ENCODE peak calls at places on chromosome 14, in ten cellular contexts. One of them, this sample, is unnamed.

GRCh38 chr14:69719501-69719951 is 47.4 kb upstream of the SRSF5 start:
- DNase-seq in tibial nerve: no peak
- DNase-seq in WERI-Rb-1: no peak
- DNase-seq in HepG2: no peak
- DNase-seq in type B pancreatic cell: no peak
- DNase-seq in AG09309: peak; percentile 85
- DNase-seq in left lung: no peak
- DNase-seq in lower leg skin: no peak
- DNase-seq in AG04450: peak; percentile 76
- DNase-seq in neural crest cell: no peak
- DNase-seq in this sample: no peak

GRCh38 chr14:34489324-34489723 is 27.3 kb upstream of the SPTSSA start:
- DNase-seq in tibial nerve: no peak
- DNase-seq in WERI-Rb-1: no peak
- DNase-seq in HepG2: no peak
- DNase-seq in type B pancreatic cell: no peak
- DNase-seq in AG09309: no peak
- DNase-seq in left lung: no peak
- DNase-seq in lower leg skin: no peak
- DNase-seq in AG04450: no peak
- DNase-seq in neural crest cell: no peak
- DNase-seq in this sample: no peak

GRCh38 chr14:75442642-75443041 is 14.8 kb downstream of the JDP2 start:
- DNase-seq in tibial nerve: no peak
- DNase-seq in WERI-Rb-1: no peak
- DNase-seq in HepG2: no peak
- DNase-seq in type B pancreatic cell: no peak
- DNase-seq in AG09309: peak; percentile 62
- DNase-seq in left lung: no peak
- DNase-seq in lower leg skin: no peak
- DNase-seq in AG04450: no peak
- DNase-seq in neural crest cell: no peak
- DNase-seq in this sample: no peak

GRCh38 chr14:20802341-20803084 is at the start of gene RNASE1:
- DNase-seq in tibial nerve: no peak
- DNase-seq in WERI-Rb-1: no peak
- DNase-seq in HepG2: peak; percentile 33
- DNase-seq in type B pancreatic cell: no peak
- DNase-seq in AG09309: no peak
- DNase-seq in left lung: no peak
- DNase-seq in lower leg skin: peak; percentile 56
- DNase-seq in AG04450: no peak
- DNase-seq in neural crest cell: no peak
- DNase-seq in this sample: no peak

GRCh38 chr14:96705422-96706092 is 91.6 kb upstream of the VRK1 start:
- DNase-seq in tibial nerve: no peak
- DNase-seq in WERI-Rb-1: no peak
- DNase-seq in HepG2: no peak
- DNase-seq in type B pancreatic cell: no peak
- DNase-seq in AG09309: no peak
- DNase-seq in left lung: no peak
- DNase-seq in lower leg skin: no peak
- DNase-seq in AG04450: no peak
- DNase-seq in neural crest cell: no peak
- DNase-seq in this sample: no peak

GRCh38 chr14:68941820-68942219 is 37.3 kb downstream of the ACTN1 start:
- DNase-seq in tibial nerve: no peak
- DNase-seq in WERI-Rb-1: peak; percentile 27
- DNase-seq in HepG2: peak; percentile 88
- DNase-seq in type B pancreatic cell: no peak
- DNase-seq in AG09309: peak; percentile 91
- DNase-seq in left lung: no peak
- DNase-seq in lower leg skin: peak; percentile 76
- DNase-seq in AG04450: peak; percentile 61
- DNase-seq in neural crest cell: no peak
- DNase-seq in this sample: peak; percentile 90

GRCh38 chr14:81331229-81332026 is 68.7 kb downstream of the STON2 start:
- DNase-seq in tibial nerve: no peak
- DNase-seq in WERI-Rb-1: no peak
- DNase-seq in HepG2: no peak
- DNase-seq in type B pancreatic cell: no peak
- DNase-seq in AG09309: no peak
- DNase-seq in left lung: no peak
- DNase-seq in lower leg skin: no peak
- DNase-seq in AG04450: no peak
- DNase-seq in neural crest cell: no peak
- DNase-seq in this sample: no peak

GRCh38 chr14:105974902-105975301 is 448.5 kb downstream of the TMEM121 start:
- DNase-seq in tibial nerve: no peak
- DNase-seq in WERI-Rb-1: peak; percentile 36
- DNase-seq in HepG2: peak; percentile 39
- DNase-seq in type B pancreatic cell: no peak
- DNase-seq in AG09309: no peak
- DNase-seq in left lung: no peak
- DNase-seq in lower leg skin: no peak
- DNase-seq in AG04450: no peak
- DNase-seq in neural crest cell: no peak
- DNase-seq in this sample: no peak

GRCh38 chr14:94005324-94005723 is 8.2 kb downstream of the CCDC197 start:
- DNase-seq in tibial nerve: no peak
- DNase-seq in WERI-Rb-1: no peak
- DNase-seq in HepG2: no peak
- DNase-seq in type B pancreatic cell: no peak
- DNase-seq in AG09309: no peak
- DNase-seq in left lung: peak; percentile 5
- DNase-seq in lower leg skin: no peak
- DNase-seq in AG04450: no peak
- DNase-seq in neural crest cell: no peak
- DNase-seq in this sample: no peak

GRCh38 chr14:55884819-55885218 is 233.4 kb upstream of the PELI2 start:
- DNase-seq in tibial nerve: no peak
- DNase-seq in WERI-Rb-1: no peak
- DNase-seq in HepG2: no peak
- DNase-seq in type B pancreatic cell: no peak
- DNase-seq in AG09309: no peak
- DNase-seq in left lung: no peak
- DNase-seq in lower leg skin: no peak
- DNase-seq in AG04450: no peak
- DNase-seq in neural crest cell: no peak
- DNase-seq in this sample: no peak

GRCh38 chr14:35879654-35880249 is 53.6 kb downstream of the BRMS1L start:
- DNase-seq in tibial nerve: no peak
- DNase-seq in WERI-Rb-1: no peak
- DNase-seq in HepG2: peak; percentile 42
- DNase-seq in type B pancreatic cell: no peak
- DNase-seq in AG09309: no peak
- DNase-seq in left lung: no peak
- DNase-seq in lower leg skin: no peak
- DNase-seq in AG04450: no peak
- DNase-seq in neural crest cell: no peak
- DNase-seq in this sample: no peak

GRCh38 chr14:65594153-65594881 is 181.8 kb downstream of the FUT8 start:
- DNase-seq in tibial nerve: no peak
- DNase-seq in WERI-Rb-1: no peak
- DNase-seq in HepG2: peak; percentile 68
- DNase-seq in type B pancreatic cell: no peak
- DNase-seq in AG09309: no peak
- DNase-seq in left lung: peak; percentile 82
- DNase-seq in lower leg skin: no peak
- DNase-seq in AG04450: no peak
- DNase-seq in neural crest cell: no peak
- DNase-seq in this sample: no peak

GRCh38 chr14:58635041-58635440 is 2.7 kb upstream of the DACT1 start:
- DNase-seq in tibial nerve: no peak
- DNase-seq in WERI-Rb-1: no peak
- DNase-seq in HepG2: no peak
- DNase-seq in type B pancreatic cell: no peak
- DNase-seq in AG09309: no peak
- DNase-seq in left lung: no peak
- DNase-seq in lower leg skin: no peak
- DNase-seq in AG04450: no peak
- DNase-seq in neural crest cell: no peak
- DNase-seq in this sample: no peak

DNA sequence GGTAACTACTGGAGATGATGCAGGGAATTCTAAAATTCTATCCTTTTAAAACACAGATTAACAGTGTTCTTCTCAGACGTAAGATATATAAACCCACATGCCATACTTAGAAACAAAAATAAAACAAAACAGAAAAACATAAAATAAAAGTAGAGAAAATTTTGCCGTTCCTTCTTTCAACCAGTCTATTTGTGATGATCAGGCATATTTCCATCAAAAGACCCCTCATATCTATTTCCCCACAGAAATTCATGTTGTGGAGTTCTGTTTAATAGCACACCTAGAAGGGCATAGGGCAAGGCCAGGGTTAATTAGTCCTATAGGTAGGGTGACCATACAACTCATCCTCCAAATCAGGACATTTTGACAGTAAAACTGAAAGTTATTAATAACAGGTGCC is 529.8 kb downstream of the NOVA1 start:
- DNase-seq in tibial nerve: no peak
- DNase-seq in WERI-Rb-1: no peak
- DNase-seq in HepG2: no peak
- DNase-seq in type B pancreatic cell: no peak
- DNase-seq in AG09309: no peak
- DNase-seq in left lung: no peak
- DNase-seq in lower leg skin: no peak
- DNase-seq in AG04450: no peak
- DNase-seq in neural crest cell: no peak
- DNase-seq in this sample: no peak
- TF ChIP-seq CTCF in tibial nerve: no peak
- TF ChIP-seq CTCF in WERI-Rb-1: no peak
- TF ChIP-seq CTCF in HepG2: no peak
- TF ChIP-seq CTCF in type B pancreatic cell: no peak
- TF ChIP-seq CTCF in AG09309: no peak
- TF ChIP-seq CTCF in left lung: no peak
- TF ChIP-seq CTCF in lower leg skin: no peak
- TF ChIP-seq CTCF in AG04450: no peak
- TF ChIP-seq CTCF in neural crest cell: no peak
- TF ChIP-seq CTCF in this sample: no peak

DNA sequence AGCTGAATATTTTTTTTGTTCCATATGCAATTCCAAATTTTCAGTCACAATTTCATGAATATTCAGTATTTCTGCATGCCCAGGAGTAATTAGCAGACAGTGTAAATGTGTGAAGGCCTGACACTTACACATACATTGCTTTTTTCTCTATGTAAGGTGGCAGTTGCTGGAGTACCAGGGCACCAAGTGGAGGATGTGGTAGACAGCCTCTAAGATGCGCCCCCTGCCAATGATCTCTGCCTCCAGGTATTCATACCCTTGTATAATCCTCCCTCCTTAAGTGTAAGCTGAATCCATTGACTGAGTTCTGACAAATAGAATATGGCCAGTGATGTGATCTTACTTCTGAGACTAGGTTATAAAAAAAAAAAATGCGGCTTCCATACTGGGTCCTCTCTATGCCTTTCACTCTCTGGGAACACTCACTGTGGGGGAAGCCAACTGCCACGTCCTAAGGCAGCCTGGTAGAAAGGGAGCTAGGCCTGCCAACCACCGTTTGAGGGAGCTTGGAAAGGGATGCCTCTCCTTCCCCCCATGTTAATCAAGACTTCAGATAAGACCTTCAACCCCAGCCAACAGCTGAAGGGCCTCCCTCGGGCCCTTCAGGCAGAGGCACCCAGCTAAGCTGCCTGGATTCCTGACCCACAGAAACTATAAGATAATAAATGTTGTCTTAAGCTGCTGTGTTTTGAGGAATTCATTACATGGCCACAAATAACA is 62.6 kb upstream of the PTGR2 start:
- DNase-seq in tibial nerve: no peak
- DNase-seq in WERI-Rb-1: no peak
- DNase-seq in HepG2: no peak
- DNase-seq in type B pancreatic cell: no peak
- DNase-seq in AG09309: no peak
- DNase-seq in left lung: no peak
- DNase-seq in lower leg skin: no peak
- DNase-seq in AG04450: no peak
- DNase-seq in neural crest cell: no peak
- DNase-seq in this sample: no peak
- TF ChIP-seq CTCF in tibial nerve: no peak
- TF ChIP-seq CTCF in WERI-Rb-1: no peak
- TF ChIP-seq CTCF in HepG2: no peak
- TF ChIP-seq CTCF in type B pancreatic cell: no peak
- TF ChIP-seq CTCF in AG09309: no peak
- TF ChIP-seq CTCF in left lung: no peak
- TF ChIP-seq CTCF in lower leg skin: no peak
- TF ChIP-seq CTCF in AG04450: no peak
- TF ChIP-seq CTCF in neural crest cell: no peak
- TF ChIP-seq CTCF in this sample: no peak

DNA sequence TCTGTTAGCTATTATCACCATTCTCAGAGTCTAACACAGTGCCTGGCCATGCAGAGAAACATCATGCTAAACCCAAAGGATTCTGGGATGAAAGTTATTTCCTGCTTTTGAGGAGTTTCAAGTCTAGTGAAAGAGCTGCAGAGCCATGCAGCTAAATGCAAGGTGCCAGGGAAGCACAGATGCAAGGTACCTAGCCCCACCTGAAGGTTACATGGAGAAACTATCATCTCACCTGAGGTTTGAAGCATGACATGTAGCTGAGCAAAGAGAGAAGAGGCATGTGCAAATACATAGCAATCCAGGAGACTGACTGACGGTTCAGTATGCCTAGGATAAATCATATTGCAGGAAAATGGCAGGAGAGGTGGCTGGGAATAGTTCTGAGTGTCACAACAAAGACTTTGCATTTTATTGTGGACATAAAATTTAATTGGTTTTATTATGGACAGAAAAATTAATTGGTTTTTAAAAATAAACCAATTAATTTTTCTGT is 170.4 kb downstream of the PRKD1 start:
- DNase-seq in tibial nerve: no peak
- DNase-seq in WERI-Rb-1: no peak
- DNase-seq in HepG2: no peak
- DNase-seq in type B pancreatic cell: no peak
- DNase-seq in AG09309: no peak
- DNase-seq in left lung: no peak
- DNase-seq in lower leg skin: no peak
- DNase-seq in AG04450: no peak
- DNase-seq in neural crest cell: no peak
- DNase-seq in this sample: no peak
- TF ChIP-seq CTCF in tibial nerve: no peak
- TF ChIP-seq CTCF in WERI-Rb-1: no peak
- TF ChIP-seq CTCF in HepG2: no peak
- TF ChIP-seq CTCF in type B pancreatic cell: no peak
- TF ChIP-seq CTCF in AG09309: no peak
- TF ChIP-seq CTCF in left lung: no peak
- TF ChIP-seq CTCF in lower leg skin: no peak
- TF ChIP-seq CTCF in AG04450: no peak
- TF ChIP-seq CTCF in neural crest cell: no peak
- TF ChIP-seq CTCF in this sample: no peak

DNA sequence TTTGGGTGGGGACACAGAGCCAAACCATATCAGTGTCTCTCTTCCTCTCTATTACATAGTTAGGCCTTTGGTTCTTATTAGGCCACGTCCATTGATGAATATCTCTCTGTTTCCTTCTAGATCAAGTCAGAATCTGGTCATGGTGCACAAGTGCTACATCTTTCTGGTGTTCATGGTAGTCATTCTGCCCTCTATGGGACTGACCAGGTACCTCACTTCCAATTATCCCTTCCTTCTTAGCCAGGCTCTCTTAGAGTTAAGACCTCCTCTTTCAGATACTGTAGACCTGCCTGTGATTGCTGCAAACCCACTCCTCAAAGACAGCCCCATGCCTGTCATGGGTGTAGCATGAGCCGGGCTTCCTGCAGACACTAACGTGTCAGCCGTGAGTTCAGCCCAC is 25.2 kb downstream of the NGB start:
- DNase-seq in tibial nerve: no peak
- DNase-seq in WERI-Rb-1: no peak
- DNase-seq in HepG2: no peak
- DNase-seq in type B pancreatic cell: no peak
- DNase-seq in AG09309: no peak
- DNase-seq in left lung: no peak
- DNase-seq in lower leg skin: no peak
- DNase-seq in AG04450: no peak
- DNase-seq in neural crest cell: no peak
- DNase-seq in this sample: no peak
- TF ChIP-seq CTCF in tibial nerve: no peak
- TF ChIP-seq CTCF in WERI-Rb-1: peak; percentile 57
- TF ChIP-seq CTCF in HepG2: no peak
- TF ChIP-seq CTCF in type B pancreatic cell: peak; percentile 31
- TF ChIP-seq CTCF in AG09309: no peak
- TF ChIP-seq CTCF in left lung: no peak
- TF ChIP-seq CTCF in lower leg skin: no peak
- TF ChIP-seq CTCF in AG04450: no peak
- TF ChIP-seq CTCF in neural crest cell: peak; percentile 27
- TF ChIP-seq CTCF in this sample: no peak

This sample was measured in osteocyte.